ENCODE peak calls at places on chromosomes 11 and 22, in four cellular contexts. L is cardiac muscle cell; O is LoVo; M is stimulated activated CD4-positive, alpha-beta T cell treated with anti-CD3 and anti-CD28 coated beads, TNF-alpha, amount 100 ng/mL, for 24 hours. T is an unnamed sample.
A peak's percentile ranks its signal among the peaks of the same experiment; 100 is the strongest.

GRCh38 chr11:18743365-18743764 is 17.4 kb upstream of the IGSF22 start:
- DNase-seq in L (no peak), O (no peak), M (no peak), T (no peak)

GRCh38 chr11:102346456-102346747 is 612 bp upstream of the BIRC2 start:
- DNase-seq in O (no peak), L (no peak), M (no peak), T (no peak)

GRCh38 chr22:29524440-29525191 is 28.9 kb downstream of the THOC5 start:
- DNase-seq in O (no peak), L (peak; percentile 55), M (peak; percentile 10), T (peak; percentile 18)

GRCh38 chr11:1762537-1763302 is 1.0 kb downstream of the CTSD start:
- DNase-seq in M (no peak), O (peak; percentile 86), L (no peak), T (no peak)

GRCh38 chr22:25362215-25362882 is 142.9 kb downstream of the CRYBB2 start:
- DNase-seq in O (peak; percentile 56), M (peak; percentile 74), L (peak; percentile 71), T (peak; percentile 87)

GRCh38 chr22:46935506-46936377 is 173.3 kb downstream of the TBC1D22A start:
- DNase-seq in L (no peak), O (peak; percentile 2), M (no peak), T (no peak)

GRCh38 chr22:38317995-38318715 is 922 bp upstream of the CSNK1E start:
- DNase-seq in L (no peak), M (no peak), O (peak; percentile 94), T (no peak)

GRCh38 chr11:73426184-73426845 is 50.1 kb downstream of the RELT start:
- DNase-seq in O (no peak), M (no peak), L (peak; percentile 53), T (no peak)

GRCh38 chr22:43198936-43199335 is 12.0 kb upstream of the TTLL12 start:
- DNase-seq in M (no peak), O (no peak), L (no peak), T (no peak)

GRCh38 chr11:86523738-86524602 is 148.4 kb downstream of the ME3 start:
- DNase-seq in M (no peak), O (peak; percentile 92), L (no peak), T (no peak)

GRCh38 chr22:31102441-31103081 is 4.8 kb downstream of the SELENOM start:
- DNase-seq in L (no peak), M (no peak), O (no peak), T (no peak)

GRCh38 chr22:18083406-18083805 is 5.6 kb downstream of the PEX26 start:
- DNase-seq in O (no peak), L (no peak), M (no peak), T (no peak)

GRCh38 chr22:37731804-37732471 is 35.1 kb downstream of the TRIOBP start:
- DNase-seq in O (peak; percentile 69), M (no peak), L (no peak), T (no peak)

T was measured in nephron progenitor cell.